ENCODE peak calls at places on chromosomes 2 and 18, in seven cellular contexts. I, U, T, H, E, D and S are unnamed samples.

GRCh38 chr2:5021148-5021547 is 671.0 kb upstream of the SOX11 start:
- DNase-seq in U (no peak), E (no peak), T (no peak), D (no peak), I (no peak), H (no peak), S (peak)

GRCh38 chr2:120473522-120474271 is 127.8 kb downstream of the INHBB start:
- DNase-seq in I (no peak), D (no peak), T (no peak), E (no peak), U (no peak), H (no peak), S (no peak)

GRCh38 chr18:23073996-23074606 is 61.2 kb upstream of the CABLES1 start:
- DNase-seq in I (no peak), H (no peak), T (no peak), D (no peak), U (no peak), E (no peak), S (no peak)

GRCh38 chr18:7272268-7273049 is 41.6 kb downstream of the LRRC30 start:
- DNase-seq in U (peak), I (peak), D (peak), H (no peak), E (peak), T (peak), S (peak)

GRCh38 chr2:237057107-237057506 is 28.6 kb upstream of the COPS8 start:
- DNase-seq in U (no peak), T (no peak), H (no peak), E (no peak), I (no peak), D (no peak), S (no peak)

GRCh38 chr2:99876956-99877355 is 265.4 kb downstream of the AFF3 start:
- DNase-seq in D (no peak), E (peak), U (no peak), H (no peak), I (no peak), T (no peak), S (no peak)

GRCh38 chr2:69902213-69902922 is 8.6 kb downstream of the SNRNP27 start:
- DNase-seq in U (no peak), E (no peak), I (no peak), H (no peak), T (no peak), D (no peak), S (no peak)

GRCh38 chr2:69097148-69097610 is 84.2 kb downstream of the ANTXR1 start:
- DNase-seq in I (no peak), U (no peak), H (no peak), D (no peak), E (no peak), T (no peak), S (no peak)

GRCh38 chr2:126634273-126634861 is 21.6 kb upstream of the GYPC start:
- DNase-seq in I (no peak), D (no peak), E (peak), U (no peak), T (no peak), H (no peak), S (no peak)

GRCh38 chr2:15700610-15701325 is 109.1 kb downstream of the DDX1 start:
- DNase-seq in H (no peak), D (no peak), I (no peak), E (no peak), T (no peak), U (no peak), S (no peak)

GRCh38 chr2:85431787-85432186 is 13.3 kb downstream of the SH2D6 start:
- DNase-seq in T (no peak), H (no peak), D (no peak), U (no peak), E (no peak), I (no peak), S (no peak)

GRCh38 chr2:153474407-153474806 is 4.2 kb downstream of the RPRM start:
- DNase-seq in U (no peak), H (no peak), E (no peak), T (no peak), I (no peak), D (no peak), S (no peak)

GRCh38 chr2:70981866-70982810 is 3.7 kb downstream of the ANKRD53 start:
- DNase-seq in H (peak), U (no peak), I (no peak), D (peak), T (no peak), E (no peak), S (no peak)

GRCh38 chr2:194700726-194701125 is 956.3 kb upstream of the SLC39A10 start:
- DNase-seq in U (no peak), I (no peak), T (no peak), E (no peak), D (no peak), H (no peak), S (no peak)

GRCh38 chr18:24546304-24546703 is 85.9 kb downstream of the HRH4 start:
- DNase-seq in T (no peak), I (no peak), E (no peak), U (no peak), D (no peak), H (no peak), S (no peak)

GRCh38 chr2:86251840-86252266 is 52.6 kb downstream of the MRPL35 start:
- DNase-seq in H (no peak), D (peak), T (no peak), U (no peak), E (no peak), I (no peak), S (peak)

GRCh38 chr18:22694954-22695353 is 238.2 kb upstream of the RBBP8 start:
- DNase-seq in E (peak), U (peak), H (no peak), I (no peak), T (peak), D (peak), S (no peak)

GRCh38 chr18:29779096-29779495 is 1263.4 kb downstream of the DSC3 start:
- DNase-seq in I (no peak), H (no peak), U (no peak), E (peak), D (no peak), T (no peak), S (no peak)